ENCODE peak calls at places on chromosomes 1 and 21, in six cellular contexts. D is A549, S is HFF-Myc, E is GM12864, O is AG04450, G is GM12865. K is an unnamed sample.

GRCh38 chr1:173093721-173094450 is 43.1 kb upstream of the TNFSF18 start:
- DNase-seq in S (no peak), O (no peak), D (no peak), G (no peak), E (no peak), K (no peak)

GRCh38 chr1:24393892-24394291 is 19.7 kb downstream of the STPG1 start:
- DNase-seq in O (no peak), D (peak), E (no peak), S (no peak), G (no peak), K (peak)

GRCh38 chr1:170670751-170671628 is 7.1 kb downstream of the PRRX1 start:
- DNase-seq in G (peak), D (no peak), O (no peak), E (no peak), S (no peak), K (peak)

GRCh38 chr1:206679738-206680211 is 4.9 kb upstream of the MAPKAPK2 start:
- DNase-seq in G (peak), E (peak), D (no peak), S (no peak), O (no peak), K (no peak)

GRCh38 chr1:89545264-89546038 is 20.8 kb downstream of the LRRC8B start:
- DNase-seq in S (no peak), G (no peak), D (no peak), E (no peak), O (no peak), K (no peak)

GRCh38 chr1:173478099-173478555 is 992 bp downstream of the PRDX6 start:
- DNase-seq in D (peak), E (no peak), S (peak), O (no peak), G (no peak), K (peak)

GRCh38 chr21:44714905-44715304 is 3.5 kb upstream of the TSPEAR start:
- DNase-seq in E (no peak), G (no peak), D (no peak), O (no peak), S (no peak), K (no peak)

GRCh38 chr1:168285971-168286628 is 5.4 kb downstream of the TBX19 start:
- DNase-seq in E (no peak), D (no peak), G (no peak), O (no peak), S (no peak), K (no peak)

GRCh38 chr1:59645893-59646292 is 168.9 kb upstream of the HOOK1 start:
- DNase-seq in D (no peak), G (no peak), O (peak), E (no peak), S (peak), K (peak)

GRCh38 chr1:76759171-76759860 is 108.0 kb upstream of the ST6GALNAC5 start:
- DNase-seq in O (no peak), S (no peak), D (no peak), E (no peak), G (no peak), K (no peak)

GRCh38 chr21:44711327-44712202 is at the start of gene TSPEAR:
- DNase-seq in D (no peak), O (no peak), S (no peak), E (no peak), G (no peak), K (no peak)

GRCh38 chr1:76260279-76260678 is 185.7 kb downstream of the ST6GALNAC3 start:
- DNase-seq in E (no peak), O (no peak), G (no peak), D (no peak), S (no peak), K (no peak)

GRCh38 chr1:9242338-9242969 is 7.9 kb downstream of the H6PD start:
- DNase-seq in G (no peak), S (no peak), O (no peak), E (no peak), D (no peak), K (peak)

GRCh38 chr1:71390518-71390917 is 309.7 kb upstream of the ZRANB2 start:
- DNase-seq in D (no peak), G (no peak), S (no peak), O (no peak), E (no peak), K (no peak)

DNA sequence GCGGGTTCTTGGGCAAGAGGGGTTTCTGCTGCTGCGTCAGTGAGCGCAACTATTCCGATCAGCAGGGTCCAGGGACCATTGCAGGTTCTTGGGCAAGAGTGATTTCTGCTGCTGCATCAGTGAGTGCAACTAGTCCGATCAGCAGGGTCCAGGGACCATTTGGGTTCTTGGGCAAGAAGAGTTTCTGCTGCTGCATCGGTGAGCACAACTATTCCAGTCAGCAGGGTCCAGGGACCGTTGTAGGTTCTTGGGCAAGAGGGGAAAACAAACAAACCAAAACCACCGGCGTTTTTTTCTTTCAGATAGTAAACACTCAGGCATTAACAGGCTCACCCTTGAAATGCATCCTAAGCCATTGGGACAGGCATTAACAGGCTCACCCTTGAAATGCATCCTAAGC is 32.6 kb downstream of the SPATA6 start:
- DNase-seq in O (no peak), E (no peak), S (no peak), G (no peak), D (no peak), K (no peak)
- TF ChIP-seq CTCF in O (no peak), E (no peak), S (no peak), G (no peak), D (no peak), K (no peak)

GRCh38 chr1:21294266-21295058 is 4.2 kb upstream of the ECE1 start:
- DNase-seq in O (no peak), S (no peak), E (peak), D (no peak), G (peak), K (no peak)

GRCh38 chr1:21291964-21292363 is 1.7 kb upstream of the ECE1 start:
- DNase-seq in S (no peak), O (no peak), E (no peak), D (no peak), G (no peak), K (no peak)

GRCh38 chr1:21293537-21294265 is 3.4 kb upstream of the ECE1 start:
- DNase-seq in G (peak), S (no peak), E (peak), D (no peak), O (no peak), K (no peak)

GRCh38 chr1:21292503-21292990 is 2.3 kb upstream of the ECE1 start:
- DNase-seq in E (no peak), S (no peak), O (no peak), D (no peak), G (no peak), K (peak)

DNA sequence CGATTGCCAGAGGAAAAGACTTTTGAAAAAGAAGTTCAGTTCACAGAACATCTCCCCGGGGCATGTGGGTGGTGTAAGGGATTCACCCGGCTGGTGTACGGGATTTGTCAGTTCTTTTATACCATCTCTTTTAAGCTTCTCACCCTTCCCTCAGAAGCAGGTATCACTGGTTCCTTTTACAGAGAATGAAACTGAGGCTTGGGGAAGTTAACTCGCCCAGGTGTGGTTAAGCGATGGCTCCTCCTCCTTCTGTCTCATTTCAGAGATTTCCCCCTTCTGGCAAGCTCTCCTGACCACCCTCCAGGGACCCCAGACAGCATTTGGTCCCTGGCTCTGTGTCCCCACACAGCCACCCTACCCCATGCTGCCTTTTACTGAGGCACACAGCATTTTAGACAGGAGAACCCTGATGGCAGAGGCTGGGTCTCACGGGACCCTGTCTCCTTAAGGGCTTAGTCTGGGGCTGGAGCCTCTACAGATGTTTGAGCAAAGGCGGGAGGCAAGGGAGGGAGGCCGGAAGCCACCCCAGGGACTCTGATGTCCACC is 2.8 kb upstream of the ECE1 start:
- DNase-seq in S (no peak), O (no peak), G (peak), E (peak), D (no peak), K (no peak)
- H3K4me3 ChIP-seq in S (no peak), O (no peak), G (peak), E (peak), D (no peak), K (no peak)

DNA sequence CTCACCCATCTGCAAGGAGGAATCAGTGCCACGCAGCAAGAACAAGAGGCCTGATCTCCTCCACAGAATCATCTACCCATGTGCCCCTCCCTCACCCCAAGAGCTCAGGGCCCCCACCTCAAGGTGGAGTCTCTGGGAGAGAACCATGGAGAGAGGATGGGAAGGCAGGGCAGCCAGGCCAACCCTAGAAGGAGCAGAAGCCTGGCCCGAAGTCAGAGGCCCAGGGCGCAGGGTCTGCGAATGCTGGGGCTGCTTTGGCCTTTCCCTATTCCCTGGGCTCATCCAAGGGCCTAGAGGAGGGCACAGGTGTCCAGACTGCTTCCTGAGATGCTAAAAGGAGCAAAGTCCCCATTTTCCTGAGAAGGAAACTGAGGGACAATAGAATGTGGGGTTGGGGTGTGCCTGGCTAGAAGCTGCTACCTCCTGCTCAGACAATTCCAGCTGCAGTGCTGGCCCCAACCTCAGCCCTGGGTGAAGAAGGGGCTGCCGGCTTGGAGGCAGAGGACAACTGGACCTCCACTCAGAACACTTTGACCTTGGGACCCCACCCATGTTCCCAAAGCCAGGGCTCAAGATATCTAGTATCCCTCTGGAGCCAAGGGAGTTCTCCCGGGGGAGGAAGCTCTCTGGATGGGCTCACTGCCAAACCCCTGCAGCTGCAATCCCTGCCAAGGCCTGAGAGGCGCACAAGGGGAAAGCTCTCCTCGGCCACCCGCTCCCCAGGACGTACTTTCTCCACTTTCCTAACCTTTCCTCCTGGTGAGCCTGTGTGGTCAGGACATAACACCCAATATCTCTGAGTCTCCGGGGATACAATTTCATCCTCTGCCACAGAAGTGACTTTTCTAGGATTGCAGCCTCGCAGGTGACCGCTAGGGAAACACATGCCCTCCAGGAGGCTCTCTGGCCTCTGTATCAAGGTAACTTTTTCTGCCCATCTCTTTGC is 16.6 kb upstream of the LEMD1 start:
- DNase-seq in O (peak), E (no peak), D (peak), G (peak), S (no peak), K (peak)
- TF ChIP-seq CTCF in O (peak), E (peak), D (peak), G (peak), S (peak), K (peak)

DNA sequence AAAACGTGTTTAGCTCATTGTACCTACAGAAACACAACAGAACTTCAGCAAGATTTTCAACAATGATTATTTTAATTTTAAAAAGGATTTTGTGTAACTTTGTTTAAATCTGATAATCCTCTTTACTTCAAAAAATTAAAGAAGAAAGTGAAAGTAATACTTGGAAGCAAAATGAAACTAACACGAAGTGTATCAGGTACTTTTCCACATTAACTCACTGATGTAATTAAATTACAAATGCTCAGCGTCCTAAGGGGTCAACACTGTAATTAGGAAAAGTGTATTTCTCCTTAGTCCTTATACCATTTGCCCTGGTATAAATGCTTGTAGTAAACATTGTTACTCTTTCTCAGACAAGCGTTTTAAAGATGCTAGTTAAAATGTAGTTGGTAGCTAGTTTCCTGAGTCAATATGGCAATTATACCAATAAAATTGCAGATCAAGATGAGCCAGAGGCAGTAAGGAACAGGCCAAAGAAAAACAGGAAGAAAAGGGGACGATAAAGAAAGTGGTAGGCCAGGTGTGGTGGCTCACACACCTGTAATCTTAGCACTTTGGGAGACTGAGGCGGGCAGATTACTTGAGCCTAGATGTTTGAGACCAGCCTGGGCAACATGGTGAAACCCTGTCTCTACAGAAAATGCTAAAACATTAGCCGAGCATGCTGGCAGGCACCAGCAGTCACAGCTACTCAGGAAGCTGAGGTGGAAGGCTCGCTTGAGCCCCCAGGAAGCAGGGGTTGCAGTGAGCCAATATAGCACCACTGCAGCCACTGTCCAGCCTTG is 553.0 kb downstream of the SMYD3 start:
- DNase-seq in E (no peak), D (no peak), O (no peak), G (peak), S (no peak), K (peak)
- H3K4me3 ChIP-seq in E (peak), D (peak), O (peak), G (peak), S (no peak), K (peak)

GRCh38 chr1:223709598-223709997 is 2.7 kb upstream of the CAPN2 start:
- DNase-seq in E (no peak), D (no peak), G (no peak), S (no peak), O (no peak), K (peak)

GRCh38 chr1:223707270-223708000 is 4.9 kb upstream of the CAPN2 start:
- DNase-seq in G (no peak), E (no peak), O (peak), D (peak), S (peak), K (peak)

GRCh38 chr1:223706077-223706988 is 6.0 kb upstream of the CAPN2 start:
- DNase-seq in O (peak), D (no peak), S (no peak), E (no peak), G (no peak), K (peak)

GRCh38 chr1:223708651-223709268 is 3.6 kb upstream of the CAPN2 start:
- DNase-seq in G (no peak), D (no peak), E (no peak), O (no peak), S (no peak), K (no peak)

DNA sequence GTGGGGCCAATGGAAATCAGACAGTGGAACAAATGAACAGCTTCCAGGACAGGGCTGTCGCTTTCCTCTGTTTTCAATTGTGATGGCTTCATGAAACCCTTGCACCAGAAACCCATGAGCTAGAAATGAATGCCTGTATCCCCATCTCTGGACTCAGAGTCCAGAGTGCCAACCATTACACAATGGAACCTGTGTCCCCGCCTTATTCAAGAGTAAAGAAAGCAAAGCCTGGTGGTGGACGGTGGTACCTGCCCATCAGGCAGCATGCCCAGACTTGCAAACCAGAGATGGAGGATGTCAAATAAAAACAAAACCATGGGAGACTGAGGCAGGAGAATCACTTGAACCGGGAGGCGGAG is 4.4 kb upstream of the CAPN2 start:
- DNase-seq in S (no peak), D (no peak), E (no peak), G (no peak), O (no peak), K (no peak)
- TF ChIP-seq CTCF in S (peak), D (no peak), E (no peak), G (no peak), O (no peak), K (peak)

GRCh38 chr21:35026153-35026499 is 23.0 kb downstream of the RUNX1 start:
- DNase-seq in O (no peak), G (no peak), D (no peak), E (no peak), S (no peak), K (peak)

GRCh38 chr21:35026617-35027557 is 22.2 kb downstream of the RUNX1 start:
- DNase-seq in O (no peak), D (no peak), S (no peak), E (peak), G (peak), K (peak)

GRCh38 chr21:35024475-35024874 is 24.6 kb downstream of the RUNX1 start:
- DNase-seq in G (no peak), E (no peak), D (no peak), S (no peak), O (no peak), K (no peak)

GRCh38 chr21:35024071-35024420 is 25.1 kb downstream of the RUNX1 start:
- DNase-seq in D (no peak), S (no peak), O (no peak), G (no peak), E (no peak), K (no peak)

GRCh38 chr21:35025206-35026152 is 23.6 kb downstream of the RUNX1 start:
- DNase-seq in D (no peak), G (no peak), O (no peak), E (no peak), S (no peak), K (no peak)
- H3K4me3 ChIP-seq in D (no peak), G (no peak), O (no peak), E (no peak), S (no peak), K (no peak)

GRCh38 chr1:196114193-196114592 is 494.0 kb downstream of the KCNT2 start:
- DNase-seq in S (no peak), O (no peak), D (no peak), G (no peak), E (no peak), K (no peak)
- TF ChIP-seq CTCF in S (no peak), O (no peak), D (no peak), G (no peak), E (no peak), K (no peak)

GRCh38 chr1:6460349-6461236 is 5.4 kb downstream of the TNFRSF25 start:
- DNase-seq in G (peak), O (no peak), E (no peak), D (no peak), S (no peak), K (peak)
- H3K4me3 ChIP-seq in G (peak), O (no peak), E (peak), D (no peak), S (no peak), K (peak)

GRCh38 chr21:22120616-22121266 is 1122.5 kb downstream of the NCAM2 start:
- DNase-seq in S (no peak), O (no peak), D (no peak), G (no peak), E (no peak), K (no peak)
- TF ChIP-seq CTCF in S (no peak), O (peak), D (no peak), G (peak), E (peak), K (peak)

DNA sequence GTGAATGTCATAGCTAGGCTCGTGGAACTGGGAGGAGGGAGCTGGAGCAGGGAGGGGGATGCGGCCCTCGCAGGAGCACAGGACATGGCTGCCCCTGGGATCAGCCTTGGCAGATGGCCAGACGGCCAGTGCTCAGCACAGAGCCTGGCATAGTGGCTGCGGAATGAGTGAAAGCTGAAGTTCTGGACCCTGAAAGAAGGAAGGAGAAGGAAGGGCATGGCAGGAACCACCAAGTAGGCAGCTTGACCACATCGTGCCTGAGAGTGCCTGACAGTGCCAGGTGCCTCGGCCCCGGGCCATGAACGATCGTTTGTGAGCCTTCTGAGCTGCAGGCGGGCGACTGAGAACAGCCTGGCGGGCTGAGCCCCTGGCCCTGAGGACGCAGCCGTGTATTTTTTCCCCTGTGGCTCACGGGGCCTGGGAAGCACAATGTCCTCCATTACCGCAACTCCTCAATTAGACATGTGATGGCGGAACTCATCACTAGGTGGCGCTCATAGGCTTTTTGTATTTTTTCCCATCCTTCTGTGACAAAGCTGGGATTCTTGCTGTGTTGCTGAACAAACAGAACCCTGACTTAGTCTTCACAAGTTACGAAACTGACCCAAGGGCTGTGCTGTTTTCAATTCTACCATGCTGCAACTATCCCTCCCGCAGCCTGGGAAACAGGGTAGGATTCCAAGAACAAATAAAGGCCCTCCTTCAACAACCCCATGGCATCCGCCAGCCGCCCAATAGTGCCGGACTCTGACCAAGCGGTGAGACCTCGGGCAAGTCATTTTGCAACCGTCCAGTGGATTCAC is 29.9 kb upstream of the TMEM61 start:
- DNase-seq in O (peak), E (no peak), D (peak), S (peak), G (peak), K (peak)
- H3K4me3 ChIP-seq in O (peak), E (no peak), D (peak), S (no peak), G (no peak), K (no peak)